ENCODE peak calls at places on chromosome 11, in ten cellular contexts. One of them, this sample, is unnamed.
A peak's percentile ranks its signal among the peaks of the same experiment; 100 is the strongest.

GRCh38 chr11:46826310-46827044 is 19.6 kb downstream of the CKAP5 start:
- DNase-seq in activated T-cell treated with anti-CD3 and anti-CD28 coated beads, Interleukin-2, amount 50 U/mL, for 1 hour: peak; percentile 75
- DNase-seq in right cardiac atrium: peak; percentile 87
- DNase-seq in astrocyte of the spinal cord: peak; percentile 77
- DNase-seq in Right ventricle myocardium superior: peak; percentile 91
- DNase-seq in stimulated activated naive CD4-positive, alpha-beta T cell: peak; percentile 59
- DNase-seq in A172: peak; percentile 70
- DNase-seq in NCI-H460: peak; percentile 34
- DNase-seq in fibroblast of lung: peak; percentile 74
- DNase-seq in NAMALWA: no peak
- DNase-seq in this sample: peak; percentile 81

GRCh38 chr11:31240340-31240904 is 129.1 kb downstream of the DCDC1 start:
- DNase-seq in activated T-cell treated with anti-CD3 and anti-CD28 coated beads, Interleukin-2, amount 50 U/mL, for 1 hour: no peak
- DNase-seq in right cardiac atrium: no peak
- DNase-seq in astrocyte of the spinal cord: peak; percentile 50
- DNase-seq in Right ventricle myocardium superior: no peak
- DNase-seq in stimulated activated naive CD4-positive, alpha-beta T cell: peak; percentile 12
- DNase-seq in A172: peak; percentile 42
- DNase-seq in NCI-H460: peak; percentile 33
- DNase-seq in fibroblast of lung: peak; percentile 47
- DNase-seq in NAMALWA: peak; percentile 69
- DNase-seq in this sample: peak; percentile 78

GRCh38 chr11:18492888-18493287 is 33.9 kb downstream of the TSG101 start:
- DNase-seq in activated T-cell treated with anti-CD3 and anti-CD28 coated beads, Interleukin-2, amount 50 U/mL, for 1 hour: no peak
- DNase-seq in right cardiac atrium: no peak
- DNase-seq in astrocyte of the spinal cord: no peak
- DNase-seq in Right ventricle myocardium superior: no peak
- DNase-seq in stimulated activated naive CD4-positive, alpha-beta T cell: no peak
- DNase-seq in A172: no peak
- DNase-seq in NCI-H460: no peak
- DNase-seq in fibroblast of lung: peak; percentile 2
- DNase-seq in NAMALWA: no peak
- DNase-seq in this sample: peak; percentile 51

GRCh38 chr11:114159802-114160588 is 100.5 kb downstream of the ZBTB16 start:
- DNase-seq in activated T-cell treated with anti-CD3 and anti-CD28 coated beads, Interleukin-2, amount 50 U/mL, for 1 hour: peak; percentile 97
- DNase-seq in right cardiac atrium: peak; percentile 99
- DNase-seq in astrocyte of the spinal cord: peak; percentile 99
- DNase-seq in Right ventricle myocardium superior: peak; percentile 100
- DNase-seq in stimulated activated naive CD4-positive, alpha-beta T cell: peak; percentile 98
- DNase-seq in A172: peak; percentile 74
- DNase-seq in NCI-H460: peak; percentile 78
- DNase-seq in fibroblast of lung: peak; percentile 92
- DNase-seq in NAMALWA: peak; percentile 98
- DNase-seq in this sample: peak; percentile 100

GRCh38 chr11:131423715-131424114 is 53.3 kb downstream of the NTM start:
- DNase-seq in activated T-cell treated with anti-CD3 and anti-CD28 coated beads, Interleukin-2, amount 50 U/mL, for 1 hour: no peak
- DNase-seq in right cardiac atrium: no peak
- DNase-seq in astrocyte of the spinal cord: no peak
- DNase-seq in Right ventricle myocardium superior: no peak
- DNase-seq in stimulated activated naive CD4-positive, alpha-beta T cell: no peak
- DNase-seq in A172: peak; percentile 62
- DNase-seq in NCI-H460: peak; percentile 33
- DNase-seq in fibroblast of lung: peak; percentile 58
- DNase-seq in NAMALWA: no peak
- DNase-seq in this sample: no peak

GRCh38 chr11:70466154-70466553 is 67.8 kb downstream of the CTTN start:
- DNase-seq in activated T-cell treated with anti-CD3 and anti-CD28 coated beads, Interleukin-2, amount 50 U/mL, for 1 hour: no peak
- DNase-seq in right cardiac atrium: no peak
- DNase-seq in astrocyte of the spinal cord: no peak
- DNase-seq in Right ventricle myocardium superior: no peak
- DNase-seq in stimulated activated naive CD4-positive, alpha-beta T cell: no peak
- DNase-seq in A172: peak; percentile 28
- DNase-seq in NCI-H460: no peak
- DNase-seq in fibroblast of lung: peak; percentile 27
- DNase-seq in NAMALWA: no peak
- DNase-seq in this sample: peak; percentile 23

GRCh38 chr11:16610738-16611388 is 127.6 kb upstream of the C11orf58 start:
- DNase-seq in activated T-cell treated with anti-CD3 and anti-CD28 coated beads, Interleukin-2, amount 50 U/mL, for 1 hour: no peak
- DNase-seq in right cardiac atrium: no peak
- DNase-seq in astrocyte of the spinal cord: no peak
- DNase-seq in Right ventricle myocardium superior: no peak
- DNase-seq in stimulated activated naive CD4-positive, alpha-beta T cell: no peak
- DNase-seq in A172: no peak
- DNase-seq in NCI-H460: no peak
- DNase-seq in fibroblast of lung: no peak
- DNase-seq in NAMALWA: no peak
- DNase-seq in this sample: no peak

GRCh38 chr11:73957654-73958361 is 7.0 kb downstream of the DNAJB13 start:
- DNase-seq in activated T-cell treated with anti-CD3 and anti-CD28 coated beads, Interleukin-2, amount 50 U/mL, for 1 hour: no peak
- DNase-seq in right cardiac atrium: no peak
- DNase-seq in astrocyte of the spinal cord: no peak
- DNase-seq in Right ventricle myocardium superior: peak; percentile 13
- DNase-seq in stimulated activated naive CD4-positive, alpha-beta T cell: no peak
- DNase-seq in A172: no peak
- DNase-seq in NCI-H460: no peak
- DNase-seq in fibroblast of lung: no peak
- DNase-seq in NAMALWA: no peak
- DNase-seq in this sample: no peak

GRCh38 chr11:22199243-22199642 is 6.4 kb downstream of the ANO5 start:
- DNase-seq in activated T-cell treated with anti-CD3 and anti-CD28 coated beads, Interleukin-2, amount 50 U/mL, for 1 hour: no peak
- DNase-seq in right cardiac atrium: no peak
- DNase-seq in astrocyte of the spinal cord: no peak
- DNase-seq in Right ventricle myocardium superior: no peak
- DNase-seq in stimulated activated naive CD4-positive, alpha-beta T cell: no peak
- DNase-seq in A172: no peak
- DNase-seq in NCI-H460: no peak
- DNase-seq in fibroblast of lung: no peak
- DNase-seq in NAMALWA: no peak
- DNase-seq in this sample: no peak

GRCh38 chr11:61711493-61711892 is 31.3 kb downstream of the DAGLA start:
- DNase-seq in activated T-cell treated with anti-CD3 and anti-CD28 coated beads, Interleukin-2, amount 50 U/mL, for 1 hour: no peak
- DNase-seq in right cardiac atrium: no peak
- DNase-seq in astrocyte of the spinal cord: no peak
- DNase-seq in Right ventricle myocardium superior: no peak
- DNase-seq in stimulated activated naive CD4-positive, alpha-beta T cell: no peak
- DNase-seq in A172: no peak
- DNase-seq in NCI-H460: no peak
- DNase-seq in fibroblast of lung: no peak
- DNase-seq in NAMALWA: no peak
- DNase-seq in this sample: no peak

GRCh38 chr11:93662177-93662575 is 694 bp downstream of the CEP295 start:
- DNase-seq in activated T-cell treated with anti-CD3 and anti-CD28 coated beads, Interleukin-2, amount 50 U/mL, for 1 hour: no peak
- DNase-seq in right cardiac atrium: no peak
- DNase-seq in astrocyte of the spinal cord: no peak
- DNase-seq in Right ventricle myocardium superior: no peak
- DNase-seq in stimulated activated naive CD4-positive, alpha-beta T cell: no peak
- DNase-seq in A172: no peak
- DNase-seq in NCI-H460: no peak
- DNase-seq in fibroblast of lung: no peak
- DNase-seq in NAMALWA: no peak
- DNase-seq in this sample: no peak

GRCh38 chr11:125496465-125496817 is 376 bp upstream of the FEZ1 start:
- DNase-seq in activated T-cell treated with anti-CD3 and anti-CD28 coated beads, Interleukin-2, amount 50 U/mL, for 1 hour: no peak
- DNase-seq in right cardiac atrium: peak; percentile 20
- DNase-seq in astrocyte of the spinal cord: no peak
- DNase-seq in Right ventricle myocardium superior: no peak
- DNase-seq in stimulated activated naive CD4-positive, alpha-beta T cell: no peak
- DNase-seq in A172: no peak
- DNase-seq in NCI-H460: no peak
- DNase-seq in fibroblast of lung: no peak
- DNase-seq in NAMALWA: no peak
- DNase-seq in this sample: no peak

GRCh38 chr11:24344222-24344621 is 152.6 kb upstream of the LUZP2 start:
- DNase-seq in activated T-cell treated with anti-CD3 and anti-CD28 coated beads, Interleukin-2, amount 50 U/mL, for 1 hour: no peak
- DNase-seq in right cardiac atrium: no peak
- DNase-seq in astrocyte of the spinal cord: no peak
- DNase-seq in Right ventricle myocardium superior: no peak
- DNase-seq in stimulated activated naive CD4-positive, alpha-beta T cell: no peak
- DNase-seq in A172: no peak
- DNase-seq in NCI-H460: no peak
- DNase-seq in fibroblast of lung: no peak
- DNase-seq in NAMALWA: no peak
- DNase-seq in this sample: no peak

GRCh38 chr11:79458712-79459111 is 17.9 kb upstream of the TENM4 start:
- DNase-seq in activated T-cell treated with anti-CD3 and anti-CD28 coated beads, Interleukin-2, amount 50 U/mL, for 1 hour: no peak
- DNase-seq in right cardiac atrium: no peak
- DNase-seq in astrocyte of the spinal cord: no peak
- DNase-seq in Right ventricle myocardium superior: no peak
- DNase-seq in stimulated activated naive CD4-positive, alpha-beta T cell: no peak
- DNase-seq in A172: no peak
- DNase-seq in NCI-H460: no peak
- DNase-seq in fibroblast of lung: no peak
- DNase-seq in NAMALWA: no peak
- DNase-seq in this sample: no peak

GRCh38 chr11:23897453-23898289 is 599.2 kb upstream of the LUZP2 start:
- DNase-seq in activated T-cell treated with anti-CD3 and anti-CD28 coated beads, Interleukin-2, amount 50 U/mL, for 1 hour: no peak
- DNase-seq in right cardiac atrium: no peak
- DNase-seq in astrocyte of the spinal cord: peak; percentile 82
- DNase-seq in Right ventricle myocardium superior: no peak
- DNase-seq in stimulated activated naive CD4-positive, alpha-beta T cell: no peak
- DNase-seq in A172: peak; percentile 53
- DNase-seq in NCI-H460: no peak
- DNase-seq in fibroblast of lung: peak; percentile 93
- DNase-seq in NAMALWA: no peak
- DNase-seq in this sample: peak; percentile 97

GRCh38 chr11:57787920-57788716 is 26.5 kb downstream of the CTNND1 start:
- DNase-seq in activated T-cell treated with anti-CD3 and anti-CD28 coated beads, Interleukin-2, amount 50 U/mL, for 1 hour: no peak
- DNase-seq in right cardiac atrium: no peak
- DNase-seq in astrocyte of the spinal cord: no peak
- DNase-seq in Right ventricle myocardium superior: no peak
- DNase-seq in stimulated activated naive CD4-positive, alpha-beta T cell: no peak
- DNase-seq in A172: no peak
- DNase-seq in NCI-H460: no peak
- DNase-seq in fibroblast of lung: no peak
- DNase-seq in NAMALWA: no peak
- DNase-seq in this sample: peak; percentile 52

GRCh38 chr11:4605057-4605456 is 3.0 kb downstream of the TRIM68 start:
- DNase-seq in activated T-cell treated with anti-CD3 and anti-CD28 coated beads, Interleukin-2, amount 50 U/mL, for 1 hour: no peak
- DNase-seq in right cardiac atrium: no peak
- DNase-seq in astrocyte of the spinal cord: no peak
- DNase-seq in Right ventricle myocardium superior: no peak
- DNase-seq in stimulated activated naive CD4-positive, alpha-beta T cell: no peak
- DNase-seq in A172: no peak
- DNase-seq in NCI-H460: no peak
- DNase-seq in fibroblast of lung: no peak
- DNase-seq in NAMALWA: no peak
- DNase-seq in this sample: no peak

This sample was measured in choroid plexus epithelial cell.